ENCODE peak calls at places on chromosomes 11 and 22, in four cellular contexts. R is activated B cell treated with CpG ODN at 0.5 μM for 24 hours, E is OCI-LY7, O is left ventricle myocardium inferior. D is an unnamed sample.
A peak's percentile ranks its signal among the peaks of the same experiment; 100 is the strongest.

GRCh38 chr11:60951909-60952741 is at the start of gene SLC15A3:
- DNase-seq in R (peak; percentile 62), E (peak; percentile 86), O (peak; percentile 71), D (no peak)

GRCh38 chr11:121561240-121561639 is 108.5 kb upstream of the SORL1-AS1 start:
- DNase-seq in R (no peak), E (no peak), O (no peak), D (no peak)

GRCh38 chr11:84947970-84948600 is 679.1 kb downstream of the DLG2 start:
- DNase-seq in R (no peak), E (no peak), O (no peak), D (peak; percentile 0)

GRCh38 chr22:17972385-17973181 is 51.8 kb downstream of the MICAL3 start:
- DNase-seq in R (no peak), E (no peak), O (no peak), D (no peak)

GRCh38 chr11:83097671-83098070 is 26.0 kb upstream of the RAB30 start:
- DNase-seq in R (no peak), E (no peak), O (no peak), D (no peak)

GRCh38 chr11:91396243-91397133 is 828.1 kb upstream of the FAT3 start:
- DNase-seq in R (no peak), E (no peak), O (no peak), D (peak; percentile 16)

GRCh38 chr22:23777776-23778575 is 5.3 kb downstream of the MMP11 start:
- DNase-seq in R (no peak), E (no peak), O (peak; percentile 76), D (no peak)

GRCh38 chr11:15824060-15824459 is 532.3 kb downstream of the SOX6 start:
- DNase-seq in R (no peak), E (no peak), O (no peak), D (no peak)

GRCh38 chr22:46052331-46052771 is 75.4 kb upstream of the WNT7B start:
- DNase-seq in R (no peak), E (no peak), O (peak; percentile 23), D (no peak)

GRCh38 chr22:29940526-29940925 is 57.6 kb downstream of the MTMR3 start:
- DNase-seq in R (no peak), E (no peak), O (no peak), D (no peak)

GRCh38 chr11:71305041-71305440 is 52.7 kb upstream of the SHANK2 start:
- DNase-seq in R (no peak), E (no peak), O (no peak), D (no peak)

GRCh38 chr11:396511-396947 is 2.5 kb downstream of the PKP3 start:
- DNase-seq in R (no peak), E (no peak), O (no peak), D (no peak)
- TF ChIP-seq CTCF in R (no peak), E (no peak), O (peak; percentile 25), D (peak; percentile 70)

GRCh38 chr11:126480410-126481302 is 125.2 kb downstream of the ST3GAL4 start:
- DNase-seq in R (peak; percentile 39), E (peak; percentile 90), O (peak; percentile 75), D (peak; percentile 43)
- TF ChIP-seq CTCF in R (peak; percentile 32), E (peak; percentile 97), O (peak; percentile 95), D (peak; percentile 90)

GRCh38 chr22:36454916-36455570 is 26.4 kb downstream of the TXN2 start:
- DNase-seq in R (peak; percentile 91), E (peak; percentile 96), O (peak; percentile 93), D (peak; percentile 54)
- TF ChIP-seq CTCF in R (no peak), E (peak; percentile 44), O (peak; percentile 13), D (no peak)

GRCh38 chr11:129376658-129377341 is 1.2 kb downstream of the BARX2 start:
- DNase-seq in R (no peak), E (no peak), O (no peak), D (no peak)

GRCh38 chr11:129380413-129380812 is 4.8 kb downstream of the BARX2 start:
- DNase-seq in R (no peak), E (no peak), O (no peak), D (no peak)

GRCh38 chr11:129374993-129375721 is 491 bp upstream of the BARX2 start:
- DNase-seq in R (no peak), E (no peak), O (no peak), D (no peak)

GRCh38 chr11:129375731-129376657 is at the start of gene BARX2:
- DNase-seq in R (no peak), E (no peak), O (peak; percentile 16), D (peak; percentile 16)

GRCh38 chr11:129377739-129378138 is 2.1 kb downstream of the BARX2 start:
- DNase-seq in R (no peak), E (no peak), O (no peak), D (no peak)
- TF ChIP-seq CTCF in R (no peak), E (no peak), O (no peak), D (no peak)

GRCh38 chr22:27990879-27991278 is 71.8 kb upstream of the PITPNB start:
- DNase-seq in R (no peak), E (peak; percentile 67), O (peak; percentile 81), D (no peak)
- TF ChIP-seq CTCF in R (no peak), E (peak; percentile 77), O (peak; percentile 70), D (peak; percentile 45)

D was measured in kidney epithelial cell.